ENCODE peak calls at places on chromosomes 2 and 18, in nine cellular contexts. E is activated gamma-delta T cell treated with Interleukin-2 at 50 U/mL for 16 hours; W is fibroblast of mammary gland; I is PC-3; O is activated CD4-positive, CD25-positive, alpha-beta regulatory T cell treated with anti-CD3 and anti-CD28 coated beads, Interleukin-2, amount 50 U/mL, for 16 hours; U is heart left ventricle; D is effector memory CD4-positive, alpha-beta T cell; G is activated T-cell treated with anti-CD3 and anti-CD28 coated beads, Interleukin-2, amount 50 U/mL, for 48 hours; N is CD4-positive, alpha-beta T cell. J is an unnamed sample.

GRCh38 chr18:62655520-62656219 is 59.7 kb upstream of the PHLPP1 start:
- DNase-seq in E (no peak), W (no peak), I (no peak), O (no peak), U (no peak), D (no peak), G (no peak), N (no peak), J (no peak)

GRCh38 chr2:100621371-100621910 is 58.6 kb downstream of the PDCL3 start:
- DNase-seq in E (no peak), W (no peak), I (no peak), O (no peak), U (no peak), D (no peak), G (no peak), N (no peak), J (no peak)

GRCh38 chr2:144071461-144071860 is 448.5 kb downstream of the ZEB2 start:
- DNase-seq in E (no peak), W (peak), I (peak), O (no peak), U (no peak), D (no peak), G (no peak), N (no peak), J (peak)

GRCh38 chr18:79766308-79766707 is 31.4 kb upstream of the KCNG2 start:
- DNase-seq in E (no peak), W (no peak), I (no peak), O (no peak), U (no peak), D (no peak), G (no peak), N (no peak), J (no peak)

GRCh38 chr2:67311536-67311935 is 85.6 kb upstream of the ETAA1 start:
- DNase-seq in E (no peak), W (peak), I (peak), O (no peak), U (no peak), D (no peak), G (no peak), N (no peak), J (no peak)

GRCh38 chr18:48841381-48842258 is 109.1 kb downstream of the SMAD7 start:
- DNase-seq in E (no peak), W (peak), I (no peak), O (no peak), U (peak), D (no peak), G (no peak), N (no peak), J (peak)

GRCh38 chr2:11562011-11562410 is 28.2 kb downstream of the GREB1 start:
- DNase-seq in E (no peak), W (no peak), I (no peak), O (no peak), U (no peak), D (no peak), G (no peak), N (no peak), J (no peak)

GRCh38 chr2:148794558-148794957 is 80.5 kb upstream of the KIF5C start:
- DNase-seq in E (no peak), W (peak), I (peak), O (no peak), U (no peak), D (no peak), G (no peak), N (no peak), J (peak)

GRCh38 chr2:112884869-112885502 is 26.0 kb upstream of the IL37 start:
- DNase-seq in E (peak), W (peak), I (peak), O (peak), U (peak), D (peak), G (peak), N (peak), J (peak)

GRCh38 chr18:48600046-48600745 is 61.4 kb downstream of the CTIF start:
- DNase-seq in E (no peak), W (no peak), I (no peak), O (no peak), U (no peak), D (no peak), G (no peak), N (no peak), J (no peak)

GRCh38 chr2:219251656-219252055 is 1.4 kb upstream of the TUBA4B start:
- DNase-seq in E (no peak), W (no peak), I (no peak), O (no peak), U (no peak), D (no peak), G (no peak), N (no peak), J (no peak)

GRCh38 chr2:63695583-63695982 is 106.8 kb downstream of the MDH1 start:
- DNase-seq in E (no peak), W (no peak), I (no peak), O (no peak), U (no peak), D (no peak), G (no peak), N (no peak), J (no peak)